ENCODE peak calls at places on chromosomes 1 and 21, in nine cellular contexts. O is dorsolateral prefrontal cortex; A is CD4-positive, alpha-beta T cell; C is HCT116; G is IMR-90; U is H9; B is body of pancreas; X is fibroblast of lung; V is esophagus squamous epithelium. K is an unnamed sample.

GRCh38 chr1:65431111-65431705 is 10.7 kb downstream of the LEPR start:
- DNase-seq in O (no peak), A (no peak), C (no peak), G (peak), U (no peak), B (no peak), X (peak), V (no peak), K (no peak)

GRCh38 chr1:69401894-69402293 is 165.8 kb upstream of the LRRC7 start:
- DNase-seq in O (no peak), A (no peak), C (no peak), G (no peak), U (no peak), B (no peak), X (no peak), V (no peak), K (no peak)

GRCh38 chr1:152415454-152416227 is 1.6 kb upstream of the CRNN start:
- DNase-seq in O (no peak), A (no peak), C (no peak), G (no peak), U (no peak), B (no peak), X (no peak), V (no peak), K (no peak)

GRCh38 chr1:46466477-46467182 is 23.0 kb upstream of the DMBX1 start:
- DNase-seq in O (peak), A (no peak), C (no peak), G (no peak), U (peak), B (peak), X (no peak), V (no peak), K (no peak)

GRCh38 chr1:211632808-211633522 is 42.5 kb downstream of the NEK2 start:
- DNase-seq in O (no peak), A (no peak), C (no peak), G (peak), U (no peak), B (peak), X (peak), V (no peak), K (no peak)

GRCh38 chr1:28642056-28642846 is 616 bp downstream of the TAF12 start:
- DNase-seq in O (no peak), A (peak), C (no peak), G (peak), U (no peak), B (no peak), X (no peak), V (no peak), K (peak)

GRCh38 chr1:152745289-152745704 is 12.5 kb upstream of the KPRP start:
- DNase-seq in O (no peak), A (no peak), C (peak), G (peak), U (no peak), B (no peak), X (peak), V (no peak), K (peak)

GRCh38 chr1:65323246-65323645 is 13.9 kb downstream of the DNAJC6 start:
- DNase-seq in O (no peak), A (no peak), C (no peak), G (no peak), U (no peak), B (no peak), X (no peak), V (no peak), K (no peak)

GRCh38 chr1:68782890-68783289 is 286.0 kb upstream of the DEPDC1 start:
- DNase-seq in O (no peak), A (no peak), C (no peak), G (no peak), U (no peak), B (no peak), X (no peak), V (no peak), K (no peak)

GRCh38 chr1:19400189-19400588 is 85.2 kb downstream of the CAPZB start:
- DNase-seq in O (no peak), A (no peak), C (no peak), G (no peak), U (no peak), B (no peak), X (no peak), V (no peak), K (no peak)

GRCh38 chr21:42781150-42781980 is 98.0 kb downstream of the WDR4 start:
- DNase-seq in O (no peak), A (no peak), C (no peak), G (no peak), U (peak), B (peak), X (no peak), V (no peak), K (peak)

GRCh38 chr1:27098447-27099153 is 56.3 kb downstream of the SLC9A1 start:
- DNase-seq in O (no peak), A (no peak), C (no peak), G (no peak), U (no peak), B (no peak), X (no peak), V (no peak), K (peak)

GRCh38 chr1:169949139-169949538 is 55.4 kb upstream of the SCYL3 start:
- DNase-seq in O (no peak), A (no peak), C (no peak), G (peak), U (no peak), B (no peak), X (peak), V (no peak), K (no peak)

GRCh38 chr1:71400050-71400449 is 319.2 kb upstream of the ZRANB2 start:
- DNase-seq in O (no peak), A (no peak), C (no peak), G (no peak), U (no peak), B (no peak), X (no peak), V (no peak), K (no peak)

GRCh38 chr1:94055459-94056122 is 65.4 kb downstream of the ABCA4 start:
- DNase-seq in O (no peak), A (no peak), C (no peak), G (no peak), U (no peak), B (no peak), X (no peak), V (no peak), K (no peak)

GRCh38 chr1:162302660-162303344 is 73.9 kb downstream of the SPATA46 start:
- DNase-seq in O (no peak), A (no peak), C (no peak), G (peak), U (no peak), B (no peak), X (peak), V (no peak), K (peak)

GRCh38 chr1:208213786-208214185 is 30.4 kb downstream of the PLXNA2 start:
- DNase-seq in O (no peak), A (no peak), C (no peak), G (no peak), U (no peak), B (no peak), X (no peak), V (no peak), K (no peak)

GRCh38 chr1:163055531-163055930 is 13.6 kb upstream of the RGS4 start:
- DNase-seq in O (peak), A (no peak), C (no peak), G (no peak), U (no peak), B (no peak), X (no peak), V (no peak), K (no peak)

GRCh38 chr1:22969224-22969829 is 3.3 kb downstream of the LACTBL1 start:
- DNase-seq in O (no peak), A (no peak), C (no peak), G (peak), U (no peak), B (peak), X (peak), V (no peak), K (peak)

GRCh38 chr1:52629667-52630066 is 3.3 kb upstream of the SHISAL2A start:
- DNase-seq in O (no peak), A (no peak), C (no peak), G (no peak), U (no peak), B (no peak), X (no peak), V (no peak), K (no peak)

GRCh38 chr1:26828352-26829093 is 2.0 kb downstream of the ZDHHC18 start:
- DNase-seq in O (no peak), A (no peak), C (no peak), G (no peak), U (no peak), B (no peak), X (no peak), V (no peak), K (no peak)

GRCh38 chr1:162538815-162539431 is 22.6 kb upstream of the UAP1 start:
- DNase-seq in O (no peak), A (no peak), C (peak), G (peak), U (no peak), B (no peak), X (peak), V (no peak), K (peak)

GRCh38 chr1:24374891-24375786 is 38.4 kb downstream of the STPG1 start:
- DNase-seq in O (no peak), A (no peak), C (no peak), G (peak), U (peak), B (no peak), X (no peak), V (no peak), K (peak)

GRCh38 chr1:113930499-113931161 is 1.5 kb downstream of the HIPK1 start:
- DNase-seq in O (no peak), A (peak), C (no peak), G (peak), U (no peak), B (peak), X (peak), V (no peak), K (peak)

GRCh38 chr1:43781574-43781973 is 74.2 kb downstream of the ST3GAL3 start:
- DNase-seq in O (no peak), A (no peak), C (no peak), G (no peak), U (no peak), B (no peak), X (no peak), V (no peak), K (no peak)

GRCh38 chr1:177171536-177172123 is 872 bp downstream of the BRINP2 start:
- DNase-seq in O (no peak), A (no peak), C (no peak), G (no peak), U (no peak), B (no peak), X (peak), V (no peak), K (no peak)

GRCh38 chr1:54833146-54833545 is 32.0 kb upstream of the TTC22 start:
- DNase-seq in O (no peak), A (no peak), C (no peak), G (no peak), U (no peak), B (peak), X (no peak), V (no peak), K (no peak)

GRCh38 chr1:76864383-76864782 is 2.9 kb upstream of the ST6GALNAC5 start:
- DNase-seq in O (no peak), A (no peak), C (no peak), G (peak), U (no peak), B (no peak), X (no peak), V (no peak), K (no peak)

GRCh38 chr1:182806015-182806678 is 16.6 kb downstream of the NPL start:
- DNase-seq in O (no peak), A (no peak), C (peak), G (no peak), U (peak), B (no peak), X (no peak), V (no peak), K (no peak)

GRCh38 chr1:53166912-53167311 is 24.5 kb upstream of the SLC1A7 start:
- DNase-seq in O (no peak), A (no peak), C (no peak), G (no peak), U (no peak), B (no peak), X (no peak), V (no peak), K (no peak)

GRCh38 chr21:44253832-44254700 is 7.6 kb downstream of the DNMT3L start:
- DNase-seq in O (no peak), A (no peak), C (no peak), G (no peak), U (peak), B (no peak), X (no peak), V (no peak), K (no peak)

GRCh38 chr1:89523597-89524368 is 846 bp upstream of the LRRC8B start:
- DNase-seq in O (peak), A (peak), C (peak), G (peak), U (peak), B (peak), X (peak), V (no peak), K (peak)
- H3K27ac ChIP-seq in O (peak), A (peak), C (peak), G (no peak), U (peak), B (peak), X (peak), V (peak), K (peak)

GRCh38 chr1:59638172-59638800 is 176.5 kb upstream of the HOOK1 start:
- DNase-seq in O (no peak), A (no peak), C (no peak), G (peak), U (no peak), B (peak), X (peak), V (no peak), K (no peak)
- TF ChIP-seq CTCF in O (no peak), A (no peak), C (no peak), G (no peak), U (no peak), B (peak), X (no peak), V (no peak), K (no peak)

GRCh38 chr21:45289655-45290515 is 2.2 kb upstream of the POFUT2 start:
- DNase-seq in O (no peak), A (no peak), C (peak), G (peak), U (peak), B (no peak), X (peak), V (no peak), K (no peak)

GRCh38 chr21:45292399-45293213 is 4.9 kb upstream of the POFUT2 start:
- DNase-seq in O (peak), A (peak), C (peak), G (peak), U (peak), B (peak), X (peak), V (no peak), K (peak)

GRCh38 chr21:45293214-45293725 is 5.6 kb upstream of the POFUT2 start:
- DNase-seq in O (no peak), A (no peak), C (no peak), G (no peak), U (peak), B (no peak), X (peak), V (no peak), K (no peak)

GRCh38 chr21:45290948-45291612 is 3.4 kb upstream of the POFUT2 start:
- DNase-seq in O (no peak), A (no peak), C (no peak), G (peak), U (no peak), B (no peak), X (peak), V (no peak), K (no peak)

GRCh38 chr21:45291613-45292398 is 4.1 kb upstream of the POFUT2 start:
- DNase-seq in O (no peak), A (no peak), C (no peak), G (no peak), U (peak), B (no peak), X (no peak), V (no peak), K (no peak)
- H3K27ac ChIP-seq in O (peak), A (no peak), C (peak), G (peak), U (no peak), B (peak), X (peak), V (peak), K (peak)

GRCh38 chr1:187999973-188000372 is 1171.2 kb downstream of the PLA2G4A start:
- DNase-seq in O (no peak), A (no peak), C (no peak), G (peak), U (no peak), B (no peak), X (peak), V (no peak), K (peak)
- TF ChIP-seq CTCF in O (no peak), A (no peak), C (peak), G (peak), U (peak), B (no peak), X (no peak), V (no peak), K (no peak)

GRCh38 chr1:223702735-223703667 is 9.3 kb upstream of the CAPN2 start:
- DNase-seq in O (no peak), A (no peak), C (no peak), G (peak), U (no peak), B (no peak), X (peak), V (no peak), K (no peak)
- H3K27ac ChIP-seq in O (no peak), A (no peak), C (peak), G (peak), U (no peak), B (no peak), X (peak), V (peak), K (no peak)

DNA sequence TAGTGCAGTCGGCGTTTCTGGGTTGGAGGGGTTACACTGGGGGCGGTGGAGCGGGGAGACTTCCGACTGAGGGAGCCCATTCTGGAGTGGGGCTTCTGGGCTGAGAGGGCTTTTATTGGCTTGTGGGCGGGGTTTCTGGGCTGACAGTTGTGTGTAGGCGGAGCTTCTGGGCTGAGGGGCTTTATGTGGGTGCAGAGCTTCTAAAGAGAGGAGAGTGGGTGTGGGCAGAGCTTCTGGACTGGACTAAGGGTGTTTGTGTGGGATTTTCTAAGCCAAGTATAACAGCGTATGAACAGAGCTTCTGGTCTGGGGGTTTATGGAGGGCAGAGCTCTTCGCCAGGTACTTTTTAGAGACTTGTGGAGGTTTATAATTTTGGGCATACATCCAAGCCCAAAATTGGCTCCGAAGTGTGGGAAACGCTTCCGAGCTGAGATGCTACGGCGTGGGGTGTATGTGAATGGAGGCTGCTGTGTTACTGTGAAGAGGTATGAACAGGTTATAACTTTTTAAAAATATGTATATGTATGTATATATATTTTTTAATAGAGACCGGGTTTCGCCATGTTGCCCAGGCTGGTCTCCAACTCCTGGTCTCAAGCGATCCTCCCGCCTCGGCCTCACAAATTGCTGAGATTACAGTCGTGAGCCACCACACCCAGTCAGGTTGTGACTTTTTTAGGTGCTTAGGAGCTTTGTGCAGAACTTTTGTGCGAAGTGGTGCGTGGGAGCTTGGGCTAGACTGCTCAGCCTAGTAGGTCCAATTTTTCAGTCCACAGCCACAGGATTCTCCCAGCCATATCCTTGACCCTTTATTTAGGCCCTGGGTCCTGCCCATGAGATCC is 869 bp downstream of the TMEM39B start:
- DNase-seq in O (no peak), A (no peak), C (no peak), G (no peak), U (no peak), B (no peak), X (no peak), V (no peak), K (no peak)
- TF ChIP-seq CTCF in O (peak), A (no peak), C (no peak), G (no peak), U (peak), B (no peak), X (no peak), V (peak), K (no peak)

GRCh38 chr1:31434101-31434871 is 21.3 kb downstream of the SERINC2 start:
- DNase-seq in O (no peak), A (no peak), C (no peak), G (no peak), U (peak), B (no peak), X (no peak), V (no peak), K (no peak)
- H3K27ac ChIP-seq in O (no peak), A (no peak), C (no peak), G (no peak), U (no peak), B (no peak), X (no peak), V (no peak), K (peak)

GRCh38 chr21:31548688-31549087 is 110.8 kb upstream of the SOD1 start:
- DNase-seq in O (no peak), A (no peak), C (no peak), G (no peak), U (no peak), B (no peak), X (no peak), V (no peak), K (no peak)
- TF ChIP-seq CTCF in O (no peak), A (no peak), C (no peak), G (no peak), U (peak), B (no peak), X (no peak), V (no peak), K (no peak)

GRCh38 chr1:154418062-154418897 is 13.1 kb downstream of the IL6R start:
- DNase-seq in O (no peak), A (no peak), C (peak), G (no peak), U (no peak), B (peak), X (no peak), V (no peak), K (peak)
- H3K27ac ChIP-seq in O (peak), A (peak), C (peak), G (no peak), U (no peak), B (peak), X (no peak), V (peak), K (peak)

GRCh38 chr1:245322673-245323072 is 167.9 kb downstream of the KIF26B start:
- DNase-seq in O (no peak), A (no peak), C (peak), G (no peak), U (no peak), B (no peak), X (no peak), V (no peak), K (peak)
- TF ChIP-seq CTCF in O (no peak), A (no peak), C (peak), G (no peak), U (no peak), B (no peak), X (no peak), V (no peak), K (no peak)

K was measured in RWPE1.